ENCODE peak calls at places on chromosomes 2 and 18, in six cellular contexts. O, A, J, Z, H and G are unnamed samples.

GRCh38 chr2:75500633-75501032 is 60.1 kb downstream of the EVA1A start:
- DNase-seq in O (peak; percentile 12), A (no peak), J (no peak), Z (no peak), H (peak; percentile 85), G (no peak)

GRCh38 chr2:9050122-9050809 is 46.8 kb upstream of the MBOAT2 start:
- DNase-seq in O (no peak), A (no peak), J (no peak), Z (no peak), H (peak; percentile 39), G (no peak)

GRCh38 chr2:216849987-216850386 is 9.9 kb downstream of the TNP1 start:
- DNase-seq in O (peak; percentile 51), A (no peak), J (no peak), Z (peak; percentile 37), H (no peak), G (peak; percentile 80)

GRCh38 chr2:192236136-192236535 is 41.4 kb upstream of the TMEFF2 start:
- DNase-seq in O (peak; percentile 6), A (no peak), J (no peak), Z (no peak), H (peak; percentile 74), G (no peak)

GRCh38 chr2:188519133-188519532 is 227.5 kb downstream of the GULP1 start:
- DNase-seq in O (no peak), A (no peak), J (no peak), Z (no peak), H (peak; percentile 36), G (no peak)

GRCh38 chr2:19021100-19021476 is 337.3 kb downstream of the OSR1 start:
- DNase-seq in O (peak; percentile 60), A (no peak), J (no peak), Z (no peak), H (peak; percentile 67), G (no peak)

GRCh38 chr2:223815884-223816570 is 21.4 kb downstream of the AP1S3 start:
- DNase-seq in O (no peak), A (no peak), J (no peak), Z (no peak), H (peak; percentile 59), G (no peak)

GRCh38 chr2:46344696-46345095 is 47.5 kb downstream of the EPAS1 start:
- DNase-seq in O (no peak), A (no peak), J (no peak), Z (no peak), H (no peak), G (no peak)

GRCh38 chr2:100234141-100234540 is 88.2 kb downstream of the LONRF2 start:
- DNase-seq in O (no peak), A (no peak), J (no peak), Z (no peak), H (no peak), G (no peak)

GRCh38 chr2:38535745-38536506 is 66.8 kb downstream of the HNRNPLL start:
- DNase-seq in O (peak; percentile 77), A (peak; percentile 92), J (peak; percentile 78), Z (peak; percentile 87), H (peak; percentile 42), G (peak; percentile 85)

GRCh38 chr2:212727751-212728150 is 189.1 kb upstream of the ERBB4 start:
- DNase-seq in O (no peak), A (no peak), J (no peak), Z (no peak), H (no peak), G (no peak)

GRCh38 chr18:48728204-48728833 is 189.5 kb downstream of the CTIF start:
- DNase-seq in O (no peak), A (no peak), J (no peak), Z (no peak), H (peak; percentile 95), G (no peak)

GRCh38 chr2:58794103-58794502 is 553.0 kb upstream of the FANCL start:
- DNase-seq in O (no peak), A (no peak), J (no peak), Z (no peak), H (no peak), G (no peak)

GRCh38 chr2:74441690-74442482 is at the start of gene RTKN:
- DNase-seq in O (peak; percentile 88), A (peak; percentile 88), J (peak; percentile 28), Z (peak; percentile 28), H (no peak), G (no peak)

GRCh38 chr2:218223046-218223445 is 6.1 kb downstream of the ARPC2 start:
- DNase-seq in O (no peak), A (no peak), J (peak; percentile 27), Z (no peak), H (peak; percentile 31), G (no peak)

GRCh38 chr2:54801422-54801821 is 78.0 kb downstream of the EML6 start:
- DNase-seq in O (no peak), A (no peak), J (no peak), Z (no peak), H (no peak), G (no peak)

GRCh38 chr2:10460366-10460796 is 12.3 kb upstream of the ODC1 start:
- DNase-seq in O (no peak), A (no peak), J (no peak), Z (no peak), H (no peak), G (no peak)

GRCh38 chr2:72118951-72119350 is 28.7 kb downstream of the CYP26B1 start:
- DNase-seq in O (no peak), A (no peak), J (peak; percentile 7), Z (no peak), H (no peak), G (no peak)

GRCh38 chr2:15560404-15560987 is 638 bp downstream of the NBAS start:
- DNase-seq in O (peak; percentile 38), A (peak; percentile 13), J (peak; percentile 11), Z (no peak), H (peak; percentile 40), G (no peak)

GRCh38 chr2:134728163-134728562 is 9.4 kb upstream of the TMEM163 start:
- DNase-seq in O (no peak), A (no peak), J (no peak), Z (no peak), H (no peak), G (no peak)

GRCh38 chr2:75808039-75808438 is 97.3 kb upstream of the GCFC2 start:
- DNase-seq in O (peak; percentile 38), A (no peak), J (no peak), Z (no peak), H (no peak), G (no peak)

GRCh38 chr2:85740193-85740592 is 13.6 kb upstream of the ATOH8 start:
- DNase-seq in O (no peak), A (no peak), J (no peak), Z (no peak), H (no peak), G (no peak)

GRCh38 chr2:140734992-140735391 is 1395.8 kb downstream of the LRP1B start:
- DNase-seq in O (no peak), A (no peak), J (no peak), Z (no peak), H (peak; percentile 6), G (no peak)

GRCh38 chr2:74632209-74632938 is 15.8 kb downstream of the M1AP start:
- DNase-seq in O (no peak), A (no peak), J (no peak), Z (no peak), H (peak; percentile 54), G (no peak)

GRCh38 chr18:60891936-60892335 is 441.3 kb upstream of the CDH20 start:
- DNase-seq in O (no peak), A (no peak), J (no peak), Z (no peak), H (no peak), G (no peak)

GRCh38 chr2:69589973-69590652 is 53.4 kb downstream of the AAK1 start:
- DNase-seq in O (no peak), A (no peak), J (no peak), Z (no peak), H (no peak), G (no peak)

GRCh38 chr18:13452851-13453524 is 234.4 kb downstream of the LDLRAD4 start:
- DNase-seq in O (no peak), A (no peak), J (no peak), Z (no peak), H (no peak), G (no peak)

GRCh38 chr2:6215053-6215452 is 522.9 kb downstream of the SOX11 start:
- DNase-seq in O (no peak), A (no peak), J (no peak), Z (no peak), H (no peak), G (no peak)

GRCh38 chr2:43312751-43313641 is 86.6 kb upstream of the ZFP36L2 start:
- DNase-seq in O (no peak), A (no peak), J (no peak), Z (no peak), H (peak; percentile 76), G (no peak)

GRCh38 chr2:167692191-167692590 is 555.2 kb downstream of the STK39 start:
- DNase-seq in O (no peak), A (no peak), J (no peak), Z (no peak), H (no peak), G (no peak)

GRCh38 chr2:232655392-232655791 is 22.0 kb downstream of the EFHD1 start:
- DNase-seq in O (no peak), A (no peak), J (no peak), Z (no peak), H (no peak), G (peak; percentile 21)

GRCh38 chr2:225354281-225354774 is 45.2 kb upstream of the NYAP2 start:
- DNase-seq in O (no peak), A (no peak), J (no peak), Z (peak; percentile 16), H (peak; percentile 81), G (no peak)

GRCh38 chr2:196183172-196183473 is 11.7 kb upstream of the STK17B start:
- DNase-seq in O (no peak), A (no peak), J (no peak), Z (no peak), H (no peak), G (no peak)

GRCh38 chr2:157107877-157108276 is 149.6 kb upstream of the GALNT5 start:
- DNase-seq in O (peak; percentile 13), A (no peak), J (no peak), Z (no peak), H (peak; percentile 49), G (no peak)